ENCODE peak calls at places on chromosomes 6 and 20, in seven cellular contexts. G is GM23248, L is MM.1S, R is IMR-90, U is SK-N-SH, S is PC-3, V is mesendoderm. P is an unnamed sample.

GRCh38 chr6:162572240-162572639 is 155.3 kb downstream of the PRKN start:
- DNase-seq in G (no peak), L (no peak), R (no peak), U (no peak), S (no peak), V (no peak), P (no peak)

GRCh38 chr6:106626485-106626884 is 2.8 kb downstream of the RTN4IP1 start:
- DNase-seq in G (no peak), L (no peak), R (no peak), U (no peak), S (no peak), V (no peak), P (no peak)

GRCh38 chr20:56483970-56484369 is 15.5 kb downstream of the RTF2 start:
- DNase-seq in G (no peak), L (no peak), R (no peak), U (no peak), S (no peak), V (no peak), P (no peak)

GRCh38 chr6:39313526-39314272 is 520 bp downstream of the KCNK17 start:
- DNase-seq in G (no peak), L (no peak), R (no peak), U (peak), S (no peak), V (peak), P (no peak)

GRCh38 chr6:167493961-167494697 is 169.2 kb downstream of the TTLL2 start:
- DNase-seq in G (no peak), L (no peak), R (no peak), U (no peak), S (no peak), V (no peak), P (no peak)

GRCh38 chr6:1525364-1526038 is 84.2 kb upstream of the FOXC1 start:
- DNase-seq in G (no peak), L (no peak), R (peak), U (no peak), S (no peak), V (no peak), P (no peak)

GRCh38 chr20:3239026-3239866 is at the start of gene SLC4A11:
- DNase-seq in G (peak), L (peak), R (peak), U (peak), S (peak), V (peak), P (peak)

GRCh38 chr6:44800171-44800671 is 412.7 kb downstream of the CDC5L start:
- DNase-seq in G (peak), L (no peak), R (peak), U (no peak), S (peak), V (peak), P (peak)

GRCh38 chr6:105740946-105741605 is 338.2 kb upstream of the PREP start:
- DNase-seq in G (peak), L (no peak), R (peak), U (no peak), S (no peak), V (no peak), P (peak)

GRCh38 chr20:62805365-62805710 is 703 bp downstream of the OGFR start:
- DNase-seq in G (peak), L (no peak), R (no peak), U (peak), S (peak), V (no peak), P (peak)

GRCh38 chr6:45377041-45377554 is 636 bp downstream of the SUPT3H start:
- DNase-seq in G (peak), L (peak), R (peak), U (no peak), S (peak), V (no peak), P (no peak)

GRCh38 chr20:1827974-1828785 is 67.0 kb upstream of the SIRPA start:
- DNase-seq in G (peak), L (no peak), R (no peak), U (no peak), S (peak), V (peak), P (no peak)

GRCh38 chr6:138001750-138002349 is 105.4 kb downstream of the PERP start:
- DNase-seq in G (peak), L (peak), R (peak), U (peak), S (peak), V (peak), P (peak)

GRCh38 chr6:112946051-112946450 is 598.9 kb downstream of the RFPL4B start:
- DNase-seq in G (no peak), L (no peak), R (peak), U (no peak), S (no peak), V (no peak), P (peak)

GRCh38 chr20:38930242-38930569 is 4.0 kb downstream of the FAM83D start:
- DNase-seq in G (no peak), L (no peak), R (no peak), U (no peak), S (no peak), V (no peak), P (no peak)

GRCh38 chr20:34709836-34710567 is 5.9 kb downstream of the TP53INP2 start:
- DNase-seq in G (peak), L (peak), R (peak), U (peak), S (peak), V (peak), P (peak)

GRCh38 chr20:59518881-59519706 is 85.2 kb upstream of the PHACTR3 start:
- DNase-seq in G (peak), L (peak), R (peak), U (peak), S (peak), V (peak), P (peak)

GRCh38 chr20:60137657-60138245 is 179.5 kb downstream of the CDH26 start:
- DNase-seq in G (peak), L (peak), R (peak), U (no peak), S (peak), V (peak), P (no peak)

GRCh38 chr20:33257237-33257636 is 21.4 kb downstream of the BPIFA1 start:
- DNase-seq in G (no peak), L (no peak), R (no peak), U (no peak), S (no peak), V (no peak), P (no peak)

GRCh38 chr6:144314562-144314961 is 29.4 kb downstream of the UTRN start:
- DNase-seq in G (no peak), L (no peak), R (no peak), U (no peak), S (no peak), V (no peak), P (no peak)

GRCh38 chr20:48184229-48184628 is 398.9 kb upstream of the SULF2 start:
- DNase-seq in G (no peak), L (no peak), R (no peak), U (no peak), S (no peak), V (no peak), P (no peak)

GRCh38 chr6:82040405-82041221 is 206.9 kb downstream of the IBTK start:
- DNase-seq in G (peak), L (peak), R (peak), U (peak), S (peak), V (peak), P (peak)

GRCh38 chr20:18048191-18048590 is 9.5 kb downstream of the OVOL2 start:
- DNase-seq in G (no peak), L (peak), R (no peak), U (no peak), S (no peak), V (no peak), P (no peak)

GRCh38 chr20:32780749-32781402 is 18.7 kb downstream of the DNMT3B start:
- DNase-seq in G (no peak), L (no peak), R (no peak), U (no peak), S (no peak), V (peak), P (no peak)

GRCh38 chr6:99341862-99342455 is 7.5 kb downstream of the FAXC start:
- DNase-seq in G (no peak), L (no peak), R (no peak), U (no peak), S (peak), V (no peak), P (no peak)

GRCh38 chr6:158121335-158121734 is 46.7 kb downstream of the SERAC1 start:
- DNase-seq in G (no peak), L (no peak), R (no peak), U (no peak), S (no peak), V (peak), P (no peak)

GRCh38 chr6:26576407-26576843 is 20.3 kb upstream of the ABT1 start:
- DNase-seq in G (no peak), L (no peak), R (no peak), U (no peak), S (no peak), V (no peak), P (peak)

GRCh38 chr20:14304466-14304865 is 32.9 kb downstream of the FLRT3 start:
- DNase-seq in G (no peak), L (no peak), R (no peak), U (no peak), S (no peak), V (no peak), P (no peak)

GRCh38 chr20:33319986-33320385 is 37.0 kb downstream of the BPIFB1 start:
- DNase-seq in G (no peak), L (no peak), R (no peak), U (no peak), S (no peak), V (no peak), P (no peak)

GRCh38 chr6:144862769-144863168 is 577.6 kb downstream of the UTRN start:
- DNase-seq in G (no peak), L (no peak), R (no peak), U (no peak), S (no peak), V (no peak), P (no peak)

GRCh38 chr6:33840064-33840926 is 36.5 kb upstream of the MLN start:
- DNase-seq in G (peak), L (peak), R (peak), U (no peak), S (peak), V (peak), P (peak)

GRCh38 chr20:46967647-46968046 is 73.0 kb downstream of the EYA2 start:
- DNase-seq in G (no peak), L (no peak), R (no peak), U (peak), S (no peak), V (peak), P (no peak)

GRCh38 chr6:45706319-45706718 is 309.3 kb downstream of the CLIC5 start:
- DNase-seq in G (no peak), L (no peak), R (no peak), U (no peak), S (no peak), V (no peak), P (no peak)

GRCh38 chr20:32009564-32009963 is 674 bp upstream of the CCM2L start:
- DNase-seq in G (no peak), L (no peak), R (no peak), U (no peak), S (no peak), V (no peak), P (no peak)

DNA sequence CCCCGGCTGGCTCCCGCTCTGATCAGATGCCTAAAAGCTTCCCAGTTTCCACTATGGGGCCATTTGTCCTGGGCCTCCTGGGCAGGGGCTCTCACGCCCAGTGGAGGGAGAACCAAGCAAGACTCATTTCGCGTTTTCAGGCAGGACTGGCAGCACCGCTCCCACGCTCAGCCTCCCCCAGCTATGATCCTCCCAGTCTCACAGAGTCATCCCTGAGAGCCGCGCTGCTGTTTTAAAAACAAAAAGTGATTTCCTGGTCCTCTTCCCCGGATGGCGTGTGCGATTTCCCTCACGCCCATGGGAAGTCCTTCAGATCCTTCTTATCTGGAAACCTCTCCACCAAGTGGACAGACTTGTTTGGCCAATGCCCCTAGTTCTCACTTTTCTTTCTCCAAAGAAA is at the start of gene ADGRF5:
- DNase-seq in G (no peak), L (no peak), R (no peak), U (no peak), S (no peak), V (no peak), P (no peak)
- H3K4me3 ChIP-seq in G (no peak), L (no peak), R (no peak), U (no peak), S (no peak), V (no peak), P (no peak)

DNA sequence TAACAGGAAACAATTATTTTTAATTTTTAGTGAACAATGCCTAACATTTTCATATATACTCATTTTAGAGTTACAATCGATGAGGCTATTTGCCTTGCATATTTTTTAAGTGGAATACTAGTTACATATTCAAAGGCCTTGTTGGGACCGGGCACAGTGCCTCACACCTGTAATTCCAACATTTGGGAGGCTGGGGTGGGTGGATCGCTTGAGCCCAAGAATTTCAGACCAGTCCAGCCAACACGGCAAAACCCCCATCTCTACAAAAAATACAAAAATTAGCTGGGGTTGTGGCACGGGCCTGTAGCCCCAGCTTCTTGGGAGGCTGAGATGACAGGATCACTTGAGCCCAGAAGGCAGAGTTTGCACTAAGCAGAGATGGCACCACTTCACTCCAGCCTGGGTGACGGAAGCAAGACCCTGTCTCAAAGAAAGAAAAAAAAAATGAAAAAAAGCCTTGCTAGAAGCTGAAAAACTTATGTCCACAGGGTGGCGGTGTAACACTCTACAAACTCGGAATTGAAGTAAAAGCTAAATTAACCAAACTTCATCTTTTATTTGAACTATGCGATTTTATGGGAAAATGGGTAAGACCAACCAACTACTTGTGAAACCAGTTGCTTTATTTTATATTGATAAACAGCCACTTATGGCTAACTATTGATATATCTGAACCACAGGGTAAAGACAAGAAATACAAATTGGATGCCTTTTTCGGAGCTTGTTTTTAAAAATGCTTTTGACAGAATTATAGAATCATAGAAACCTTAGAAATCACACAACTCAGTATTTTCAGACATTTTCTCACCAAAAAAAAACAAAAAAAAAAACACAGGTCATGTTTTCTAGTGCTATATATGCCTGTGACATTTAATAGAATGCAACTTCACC is 24.1 kb upstream of the ROS1 start:
- DNase-seq in G (peak), L (peak), R (peak), U (peak), S (peak), V (peak), P (peak)
- H3K9ac ChIP-seq in G (peak), L (no peak), R (peak), U (peak), S (peak), V (no peak), P (peak)

GRCh38 chr20:23366384-23366783 is 4.4 kb downstream of the GZF1 start:
- DNase-seq in G (peak), L (peak), R (no peak), U (no peak), S (no peak), V (no peak), P (no peak)
- H3K4me3 ChIP-seq in G (no peak), L (peak), R (no peak), U (no peak), S (no peak), V (no peak), P (no peak)

GRCh38 chr6:41734666-41735426 is 562 bp downstream of the TFEB start:
- DNase-seq in G (peak), L (peak), R (peak), U (peak), S (peak), V (peak), P (peak)

GRCh38 chr6:41732601-41733348 is 2.6 kb downstream of the TFEB start:
- DNase-seq in G (peak), L (peak), R (no peak), U (no peak), S (no peak), V (peak), P (peak)

GRCh38 chr6:41733707-41734665 is 1.4 kb downstream of the TFEB start:
- DNase-seq in G (peak), L (peak), R (peak), U (peak), S (peak), V (peak), P (peak)

GRCh38 chr6:41732149-41732548 is 3.3 kb downstream of the TFEB start:
- DNase-seq in G (no peak), L (no peak), R (no peak), U (no peak), S (no peak), V (no peak), P (no peak)

GRCh38 chr6:41733349-41733706 is 2.1 kb downstream of the TFEB start:
- DNase-seq in G (peak), L (no peak), R (no peak), U (no peak), S (no peak), V (peak), P (peak)
- H3K9ac ChIP-seq in G (peak), L (peak), R (peak), U (peak), S (no peak), V (peak), P (peak)

GRCh38 chr20:58313366-58313765 is 3.9 kb downstream of the RAB22A start:
- DNase-seq in G (no peak), L (no peak), R (no peak), U (no peak), S (no peak), V (no peak), P (no peak)
- H3K4me3 ChIP-seq in G (no peak), L (no peak), R (no peak), U (no peak), S (peak), V (no peak), P (no peak)

GRCh38 chr6:24568687-24569086 is 73.9 kb downstream of the ALDH5A1 start:
- DNase-seq in G (no peak), L (no peak), R (no peak), U (no peak), S (no peak), V (no peak), P (no peak)

GRCh38 chr6:24558516-24558915 is 63.7 kb downstream of the ALDH5A1 start:
- DNase-seq in G (no peak), L (no peak), R (no peak), U (no peak), S (no peak), V (no peak), P (no peak)

GRCh38 chr6:24566020-24566752 is 71.4 kb downstream of the ALDH5A1 start:
- DNase-seq in G (peak), L (no peak), R (peak), U (no peak), S (peak), V (no peak), P (peak)

GRCh38 chr6:24565196-24565595 is 70.4 kb downstream of the ALDH5A1 start:
- DNase-seq in G (no peak), L (no peak), R (no peak), U (no peak), S (no peak), V (no peak), P (no peak)

DNA sequence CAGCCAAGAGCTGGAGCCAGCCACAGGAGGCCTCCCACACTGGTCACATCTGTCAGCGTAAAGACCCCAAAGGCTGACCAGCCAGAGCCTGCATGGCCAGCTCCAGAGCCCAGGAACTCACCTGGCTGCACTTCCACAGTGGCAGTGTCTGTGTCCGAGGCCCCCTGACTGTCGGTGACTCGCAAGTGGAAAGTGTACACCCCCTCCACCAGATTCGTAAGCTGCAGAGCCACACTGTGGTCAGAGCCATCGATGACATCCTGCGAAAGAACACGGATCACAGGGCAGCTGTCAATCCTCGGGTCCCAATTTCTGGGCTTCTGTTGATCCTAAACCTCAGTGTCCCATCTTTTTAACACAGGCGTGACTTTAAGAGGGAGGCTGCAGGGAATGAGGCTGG is 69.3 kb downstream of the ALDH5A1 start:
- DNase-seq in G (no peak), L (no peak), R (no peak), U (no peak), S (no peak), V (no peak), P (no peak)
- H3K9ac ChIP-seq in G (no peak), L (no peak), R (no peak), U (no peak), S (no peak), V (no peak), P (no peak)

DNA sequence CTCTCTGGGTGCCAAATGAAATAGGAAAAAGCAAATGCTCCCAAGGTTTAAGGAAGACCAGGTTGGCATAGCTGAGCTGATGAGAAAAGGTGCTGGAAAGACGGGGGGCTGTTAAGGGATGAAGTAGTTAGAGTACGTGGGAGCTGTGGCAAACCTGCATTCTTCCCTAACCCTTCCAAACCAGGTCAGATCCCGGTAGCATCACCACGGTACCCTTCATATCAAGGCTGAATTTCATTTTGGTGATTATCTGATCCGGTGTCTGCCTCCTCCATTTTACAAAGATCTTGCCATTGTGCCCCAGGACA is 68.0 kb upstream of the PIM1 start:
- DNase-seq in G (no peak), L (no peak), R (no peak), U (no peak), S (no peak), V (no peak), P (no peak)
- H3K4me3 ChIP-seq in G (peak), L (peak), R (no peak), U (peak), S (peak), V (no peak), P (peak)

P was measured in mesenchymal stem cell.